ENCODE peak calls at places on chromosomes 11 and 22, in four cellular contexts. S is AG04450, P is kidney epithelial cell, B is coronary artery. E is an unnamed sample.

GRCh38 chr11:8826145-8826786 is 84.7 kb upstream of the AKIP1 start:
- DNase-seq in S (peak; percentile 75), B (no peak), P (no peak), E (no peak)

GRCh38 chr11:69215216-69215615 is 59.5 kb downstream of the SMIM38 start:
- DNase-seq in P (no peak), S (no peak), B (peak; percentile 50), E (no peak)

GRCh38 chr11:4606231-4607015 is 1.6 kb downstream of the TRIM68 start:
- DNase-seq in P (peak; percentile 1), S (no peak), B (no peak), E (peak; percentile 5)

GRCh38 chr11:44427432-44427831 is 117.5 kb upstream of the ALX4 start:
- DNase-seq in B (peak; percentile 16), P (no peak), S (no peak), E (no peak)

GRCh38 chr11:47905358-47906059 is 57.4 kb upstream of the NUP160 start:
- DNase-seq in B (no peak), P (no peak), S (no peak), E (no peak)

GRCh38 chr11:71176812-71177211 is 75.6 kb downstream of the SHANK2 start:
- DNase-seq in S (no peak), P (no peak), B (no peak), E (no peak)

GRCh38 chr11:73141031-73141308 is 1.1 kb downstream of the FCHSD2 start:
- DNase-seq in S (no peak), B (no peak), P (no peak), E (no peak)

GRCh38 chr11:8964324-8965320 is at the start of gene TMEM9B:
- DNase-seq in S (no peak), B (peak; percentile 95), P (peak; percentile 42), E (peak; percentile 29)

GRCh38 chr11:113198907-113199660 is 115.3 kb upstream of the TTC12 start:
- DNase-seq in B (no peak), S (no peak), P (no peak), E (no peak)

GRCh38 chr11:46127150-46127638 is 5.9 kb upstream of the PHF21A start:
- DNase-seq in P (no peak), S (no peak), B (no peak), E (no peak)

GRCh38 chr11:78229106-78229505 is 40.4 kb downstream of the USP35 start:
- DNase-seq in B (peak; percentile 57), S (no peak), P (no peak), E (no peak)

GRCh38 chr11:113521737-113522517 is 46.7 kb upstream of the DRD2 start:
- DNase-seq in P (no peak), B (no peak), S (no peak), E (no peak)

GRCh38 chr11:115607621-115608191 is 103.5 kb upstream of the CADM1 start:
- DNase-seq in S (no peak), B (no peak), P (no peak), E (peak; percentile 49)

GRCh38 chr11:72102162-72102561 is 935 bp downstream of the LAMTOR1 start:
- DNase-seq in P (no peak), S (no peak), B (no peak), E (no peak)

GRCh38 chr11:2460540-2461252 is 15.9 kb downstream of the KCNQ1 start:
- DNase-seq in P (no peak), S (no peak), B (peak; percentile 65), E (no peak)

GRCh38 chr11:65501530-65502273 is 2.9 kb downstream of the MALAT1 start:
- DNase-seq in P (no peak), B (no peak), S (no peak), E (no peak)

GRCh38 chr11:114774599-114775365 is 96.5 kb downstream of the NXPE2 start:
- DNase-seq in S (peak; percentile 11), P (no peak), B (no peak), E (peak; percentile 43)

GRCh38 chr11:31141804-31142203 is 227.7 kb downstream of the DCDC1 start:
- DNase-seq in S (no peak), P (no peak), B (no peak), E (no peak)

GRCh38 chr11:130106381-130106780 is 36.7 kb downstream of the APLP2 start:
- DNase-seq in P (no peak), S (no peak), B (no peak), E (no peak)

GRCh38 chr11:764322-765024 is 12.8 kb downstream of the GATD1 start:
- DNase-seq in S (no peak), P (no peak), B (no peak), E (no peak)

GRCh38 chr22:22753526-22754267 is 109.3 kb downstream of the GGTLC2 start:
- DNase-seq in S (no peak), P (no peak), B (peak; percentile 70), E (no peak)

E was measured in astrocyte of the cerebellum.